ENCODE peak calls at places on chromosome 2, in ten cellular contexts. R, I, B, T, W, Z, H, S, N and V are unnamed samples.

GRCh38 chr2:191453756-191454155 is 208.6 kb downstream of the MYO1B start:
- DNase-seq in R (no peak), I (no peak), B (no peak), T (no peak), W (no peak), Z (no peak), H (no peak), S (no peak), N (no peak), V (no peak)

GRCh38 chr2:70011335-70011734 is 49.9 kb upstream of the ASPRV1 start:
- DNase-seq in R (no peak), I (no peak), B (no peak), T (no peak), W (no peak), Z (no peak), H (no peak), S (no peak), N (no peak), V (no peak)

GRCh38 chr2:107259411-107260195 is 373.6 kb upstream of the ST6GAL2 start:
- DNase-seq in R (no peak), I (no peak), B (no peak), T (no peak), W (no peak), Z (no peak), H (no peak), S (no peak), N (no peak), V (no peak)

GRCh38 chr2:9168851-9169250 is 37.8 kb upstream of the ASAP2 start:
- DNase-seq in R (no peak), I (peak; percentile 34), B (no peak), T (no peak), W (no peak), Z (no peak), H (no peak), S (no peak), N (no peak), V (no peak)

GRCh38 chr2:230865766-230866703 is 1.3 kb downstream of the ITM2C start:
- DNase-seq in R (peak; percentile 41), I (no peak), B (no peak), T (no peak), W (peak; percentile 65), Z (no peak), H (peak; percentile 28), S (peak; percentile 75), N (peak; percentile 71), V (peak; percentile 81)

GRCh38 chr2:33770023-33770422 is 170.9 kb upstream of the FAM98A start:
- DNase-seq in R (no peak), I (no peak), B (no peak), T (no peak), W (no peak), Z (no peak), H (no peak), S (no peak), N (no peak), V (no peak)

GRCh38 chr2:118123561-118124232 is 35.4 kb downstream of the INSIG2 start:
- DNase-seq in R (peak; percentile 96), I (peak; percentile 44), B (no peak), T (peak; percentile 19), W (no peak), Z (peak; percentile 45), H (peak; percentile 76), S (no peak), N (no peak), V (no peak)

GRCh38 chr2:239751719-239752355 is 273.3 kb downstream of the NDUFA10 start:
- DNase-seq in R (no peak), I (no peak), B (no peak), T (no peak), W (no peak), Z (no peak), H (no peak), S (no peak), N (no peak), V (no peak)

GRCh38 chr2:135960150-135960549 is 25.3 kb downstream of the DARS1 start:
- DNase-seq in R (no peak), I (no peak), B (no peak), T (no peak), W (no peak), Z (no peak), H (no peak), S (no peak), N (no peak), V (peak; percentile 16)

GRCh38 chr2:135965756-135966155 is 19.7 kb downstream of the DARS1 start:
- DNase-seq in R (no peak), I (no peak), B (no peak), T (no peak), W (no peak), Z (no peak), H (no peak), S (no peak), N (no peak), V (no peak)

GRCh38 chr2:135963841-135964240 is 21.6 kb downstream of the DARS1 start:
- DNase-seq in R (no peak), I (no peak), B (no peak), T (no peak), W (no peak), Z (peak; percentile 19), H (peak; percentile 40), S (no peak), N (no peak), V (no peak)

GRCh38 chr2:135962401-135963138 is 22.9 kb downstream of the DARS1 start:
- DNase-seq in R (no peak), I (no peak), B (no peak), T (no peak), W (no peak), Z (no peak), H (no peak), S (no peak), N (no peak), V (no peak)

DNA sequence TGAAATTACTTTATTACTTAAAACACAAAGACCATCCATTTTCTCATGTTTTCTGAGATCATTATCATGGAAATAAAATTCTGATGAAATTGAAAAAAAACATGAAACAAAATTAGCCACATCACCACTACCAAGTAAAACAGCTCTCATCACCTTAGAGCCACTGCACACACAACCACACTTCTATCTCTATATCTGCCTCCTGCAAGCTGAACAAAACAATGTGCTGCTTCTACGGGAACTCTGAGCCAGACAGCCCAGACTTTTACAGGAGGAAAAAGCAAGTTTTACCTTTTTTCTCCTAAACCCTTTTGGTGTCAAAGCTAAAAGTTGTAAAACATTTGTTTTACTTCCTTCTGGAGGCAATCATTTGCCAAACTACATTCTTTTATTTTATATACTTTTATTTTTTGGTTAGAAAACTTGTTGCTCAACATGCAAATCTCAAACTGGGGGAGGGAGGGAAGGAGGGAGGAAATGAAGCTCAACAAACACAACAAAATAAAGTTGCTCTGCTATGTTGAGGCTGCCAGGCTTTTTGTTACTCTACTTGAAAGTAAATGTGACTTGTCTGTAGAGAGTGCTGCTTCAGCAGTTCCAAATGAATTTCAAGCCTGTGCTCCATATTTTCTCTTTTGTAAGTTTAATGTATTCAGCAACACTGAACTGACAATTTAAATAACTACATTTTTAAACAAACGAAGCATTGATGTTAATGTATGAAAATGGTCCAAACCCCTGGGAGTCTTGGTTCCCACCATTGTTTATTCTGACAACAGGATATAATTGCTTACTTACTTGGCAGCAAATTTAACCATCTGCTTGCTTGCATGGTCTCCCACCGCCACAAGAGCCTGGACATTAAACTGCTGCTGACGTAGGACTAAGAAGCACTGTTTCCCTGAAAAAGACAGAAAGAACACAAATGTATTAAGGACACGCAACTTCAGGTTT is 24.6 kb downstream of the DARS1 start:
- DNase-seq in R (peak; percentile 23), I (no peak), B (peak; percentile 38), T (no peak), W (peak; percentile 60), Z (no peak), H (peak; percentile 53), S (no peak), N (no peak), V (peak; percentile 33)
- H3K4me3 ChIP-seq in R (no peak overlapping the region), I (no peak overlapping the region), B (peak overlapping the region; percentile 6), T (no peak overlapping the region), W (no peak overlapping the region), Z (no peak overlapping the region), H (no peak overlapping the region), S (no peak overlapping the region), N (no peak overlapping the region), V (no peak overlapping the region)

GRCh38 chr2:49210191-49210590 is 55.9 kb upstream of the FSHR start:
- DNase-seq in R (no peak), I (no peak), B (no peak), T (no peak), W (no peak), Z (no peak), H (no peak), S (peak; percentile 68), N (no peak), V (no peak)
- H3K4me3 ChIP-seq in R (no peak overlapping the region), I (no peak overlapping the region), B (no peak overlapping the region), T (no peak overlapping the region), W (no peak overlapping the region), Z (no peak overlapping the region), H (no peak overlapping the region), S (no peak overlapping the region), N (no peak overlapping the region), V (no peak overlapping the region)

GRCh38 chr2:174789001-174789400 is 24.7 kb upstream of the CHRNA1 start:
- DNase-seq in R (no peak), I (no peak), B (no peak), T (no peak), W (no peak), Z (no peak), H (no peak), S (no peak), N (no peak), V (no peak)

GRCh38 chr2:174786066-174786725 is 21.9 kb upstream of the CHRNA1 start:
- DNase-seq in R (peak; percentile 89), I (no peak), B (no peak), T (no peak), W (no peak), Z (no peak), H (no peak), S (no peak), N (no peak), V (no peak)

GRCh38 chr2:174787485-174788205 is 23.4 kb upstream of the CHRNA1 start:
- DNase-seq in R (peak; percentile 99), I (no peak), B (no peak), T (no peak), W (no peak), Z (peak; percentile 96), H (peak; percentile 100), S (peak; percentile 98), N (peak; percentile 80), V (peak; percentile 90)

GRCh38 chr2:174785481-174785880 is 21.2 kb upstream of the CHRNA1 start:
- DNase-seq in R (peak; percentile 71), I (no peak), B (no peak), T (no peak), W (no peak), Z (no peak), H (no peak), S (no peak), N (no peak), V (no peak)

DNA sequence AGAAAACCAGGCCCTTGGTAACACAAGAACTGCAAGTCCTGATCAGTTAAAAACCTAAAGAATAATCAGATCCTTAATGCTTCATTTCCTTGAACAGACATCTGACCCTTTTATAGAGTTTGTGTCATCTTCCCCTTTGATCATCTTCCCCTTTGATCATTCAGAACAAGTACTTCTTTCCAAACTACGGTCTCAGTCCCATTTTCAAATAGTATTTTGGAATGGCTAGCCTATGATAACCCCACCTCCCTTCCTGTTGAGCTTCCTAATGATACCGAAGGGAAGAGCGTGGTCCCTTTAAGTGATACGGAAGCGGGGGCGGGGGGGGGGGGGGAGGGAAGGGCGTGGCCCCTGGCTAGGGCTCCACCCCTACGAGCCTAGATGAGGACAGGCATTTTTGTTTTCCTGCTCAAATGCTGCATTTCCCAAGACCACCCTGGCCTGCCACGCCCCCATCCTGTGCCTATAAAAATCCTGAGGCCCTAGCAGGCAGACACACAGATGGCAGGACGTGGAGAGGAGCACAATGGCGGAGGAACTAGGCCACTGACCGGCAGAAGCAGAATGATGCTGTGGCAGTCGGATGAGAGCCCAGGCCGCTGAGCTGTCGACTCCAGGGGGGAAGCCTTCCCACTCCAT is 24.1 kb upstream of the CHRNA1 start:
- DNase-seq in R (peak; percentile 53), I (no peak), B (no peak), T (no peak), W (peak; percentile 13), Z (no peak), H (peak; percentile 61), S (peak; percentile 86), N (no peak), V (peak; percentile 47)
- H3K4me3 ChIP-seq in R (no peak overlapping the region), I (no peak overlapping the region), B (no peak overlapping the region), T (no peak overlapping the region), W (no peak overlapping the region), Z (no peak overlapping the region), H (no peak overlapping the region), S (no peak overlapping the region), N (no peak overlapping the region), V (no peak overlapping the region)

DNA sequence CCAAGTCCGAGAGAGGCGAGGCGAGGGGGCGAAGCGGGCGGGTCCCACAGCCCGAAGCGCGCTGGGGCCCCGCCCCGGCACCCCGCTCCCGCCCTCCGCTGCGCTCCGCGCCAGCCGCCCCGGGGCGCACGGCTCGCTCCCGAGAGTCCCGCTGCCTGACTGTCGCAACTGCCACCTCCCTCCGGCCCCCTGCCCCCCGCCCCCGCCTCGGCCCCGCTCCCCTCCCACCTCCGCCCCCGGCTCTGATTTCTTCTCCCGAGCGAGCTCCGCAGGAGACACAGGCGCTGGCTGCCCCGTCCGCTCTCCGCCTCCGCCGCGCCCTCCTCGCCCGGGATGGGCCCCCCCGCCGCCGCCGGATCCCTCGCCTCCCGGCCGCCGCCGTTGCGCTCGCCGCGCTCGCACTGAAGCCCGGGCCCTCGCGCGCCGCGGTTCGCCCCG is at the start of gene WNT6:
- DNase-seq in R (peak; percentile 52), I (no peak), B (no peak), T (no peak), W (no peak), Z (no peak), H (no peak), S (peak; percentile 52), N (no peak), V (peak; percentile 78)
- H3K4me3 ChIP-seq in R (no peak within 1 kb of the TSS), I (peak within 1 kb of the TSS; percentile 52), B (no peak within 1 kb of the TSS), T (peak within 1 kb of the TSS; percentile 52), W (peak within 1 kb of the TSS; percentile 40), Z (no peak within 1 kb of the TSS), H (no peak within 1 kb of the TSS), S (peak within 1 kb of the TSS; percentile 20), N (peak within 1 kb of the TSS; percentile 48), V (peak within 1 kb of the TSS; percentile 49)